ENCODE peak calls at places on chromosomes 13 and 19, in ten cellular contexts. Y is T1000; J is AG08395; Z is adrenal gland; C is HS-5; K is kidney tubule cell; Q is cardiac muscle cell; T is activated T-helper 1 cell treated with Interleukin-2 at 50 U/mL for 16 hours; F is natural killer cell treated with Interleukin-12 subunit alpha and Interleukin-12 subunit beta and Interleukin-15 and Interleukin-18, amount 100 ng/mL, for 72 hours; N is stimulated activated CD8-positive, alpha-beta memory T cell treated with anti-CD3 and anti-CD28 coated beads, Interleukin-15, amount 100 ng/mL, for 1 hour. X is an unnamed sample.

GRCh38 chr19:41810301-41810700 is 13.9 kb downstream of the CEACAM3 start:
- DNase-seq in K (no peak), N (no peak), T (no peak), Z (no peak), C (no peak), J (no peak), Q (no peak), F (peak), Y (no peak), X (no peak)

GRCh38 chr19:38247734-38248268 is 8.4 kb downstream of the PPP1R14A start:
- DNase-seq in N (no peak), J (no peak), K (no peak), Q (peak), Y (no peak), Z (peak), T (no peak), F (no peak), C (no peak), X (no peak)

GRCh38 chr19:31271569-31271911 is 77.7 kb downstream of the TSHZ3 start:
- DNase-seq in Q (peak), J (no peak), Y (no peak), C (no peak), F (no peak), K (no peak), Z (no peak), T (no peak), N (no peak), X (no peak)

GRCh38 chr19:38850976-38851621 is 1.3 kb upstream of the HNRNPL start:
- DNase-seq in C (no peak), N (no peak), Y (no peak), J (no peak), Q (no peak), F (no peak), Z (peak), K (no peak), T (peak), X (no peak)

GRCh38 chr19:7486923-7487322 is 1.9 kb downstream of the PEX11G start:
- DNase-seq in K (no peak), F (no peak), Y (no peak), J (no peak), T (no peak), Q (no peak), Z (no peak), C (no peak), N (no peak), X (no peak)

GRCh38 chr13:105611424-105611823 is 924.0 kb downstream of the EFNB2 start:
- DNase-seq in C (no peak), T (no peak), J (peak), F (no peak), Q (peak), Y (no peak), N (no peak), K (peak), Z (no peak), X (peak)

GRCh38 chr13:34886476-34886875 is 55.6 kb upstream of the NBEA start:
- DNase-seq in F (no peak), Z (no peak), N (no peak), K (peak), C (peak), T (no peak), J (no peak), Y (no peak), Q (no peak), X (no peak)

GRCh38 chr13:39148513-39148961 is 110.3 kb downstream of the NHLRC3 start:
- DNase-seq in C (peak), Y (no peak), J (peak), N (no peak), T (no peak), F (no peak), Z (no peak), K (peak), Q (peak), X (peak)

GRCh38 chr19:10929402-10929794 is 787 bp downstream of the TIMM29 start:
- DNase-seq in T (no peak), K (no peak), Q (no peak), Y (peak), F (no peak), N (no peak), J (no peak), C (no peak), Z (no peak), X (no peak)

GRCh38 chr13:97240789-97241734 is 18.9 kb downstream of the MBNL2 start:
- DNase-seq in T (no peak), J (no peak), N (no peak), K (no peak), Y (no peak), Z (no peak), C (no peak), F (no peak), Q (no peak), X (no peak)

GRCh38 chr13:49681837-49682236 is 9.4 kb downstream of the EBPL start:
- DNase-seq in J (peak), F (no peak), Q (peak), C (no peak), N (no peak), K (peak), T (no peak), Y (no peak), Z (no peak), X (no peak)

GRCh38 chr19:42176649-42176989 is 40.9 kb downstream of the DEDD2 start:
- DNase-seq in Z (no peak), Y (peak), N (no peak), C (no peak), K (no peak), T (no peak), Q (no peak), J (peak), F (no peak), X (no peak)

GRCh38 chr13:98310485-98311199 is 133.6 kb upstream of the RNF113B start:
- DNase-seq in C (no peak), Z (no peak), Q (no peak), F (no peak), Y (no peak), J (no peak), T (no peak), K (peak), N (no peak), X (peak)

GRCh38 chr19:33871605-33872004 is 74.9 kb downstream of the KCTD15 start:
- DNase-seq in N (no peak), Q (no peak), Y (no peak), C (no peak), F (no peak), Z (no peak), T (no peak), J (no peak), K (no peak), X (no peak)

GRCh38 chr19:2455481-2456300 is 1.1 kb downstream of the LMNB2 start:
- DNase-seq in Y (no peak), Q (peak), C (no peak), J (peak), K (no peak), Z (peak), F (peak), T (peak), N (no peak), X (no peak)

GRCh38 chr19:46913198-46913851 is 52.5 kb downstream of the ARHGAP35 start:
- DNase-seq in T (no peak), Y (no peak), N (no peak), F (no peak), K (peak), Z (no peak), C (no peak), J (no peak), Q (peak), X (no peak)

GRCh38 chr13:98476106-98476505 is 100.8 kb downstream of the STK24 start:
- DNase-seq in J (no peak), K (no peak), C (no peak), F (peak), N (peak), Z (no peak), Q (peak), T (peak), Y (no peak), X (no peak)

GRCh38 chr13:94079876-94080275 is 399.6 kb downstream of the DCT start:
- DNase-seq in N (no peak), Z (no peak), J (peak), F (no peak), C (no peak), Y (no peak), K (peak), T (no peak), Q (peak), X (no peak)

GRCh38 chr13:50122465-50122864 is 107.2 kb downstream of the KCNRG start:
- DNase-seq in N (no peak), Z (no peak), Q (no peak), Y (no peak), F (no peak), K (no peak), T (no peak), C (no peak), J (no peak), X (no peak)

GRCh38 chr13:29905845-29906244 is 55.4 kb upstream of the UBL3 start:
- DNase-seq in J (peak), C (no peak), Z (no peak), Y (no peak), Q (peak), K (no peak), N (no peak), F (no peak), T (no peak), X (peak)

X was measured in Caki2.